ENCODE peak calls at places on chromosomes 7 and 10, in five cellular contexts. N, Q, U, J and G are unnamed samples. For H3K4me1, the result is how much of the 10 kb centered on the place peaks cover.

GRCh38 chr7:113338297-113338696 is 219.9 kb upstream of the SMIM30 start:
- DNase-seq in N (no peak), Q (no peak), U (no peak), J (no peak), G (no peak)

GRCh38 chr7:45328397-45329080 is 170.9 kb downstream of the RAMP3 start:
- DNase-seq in N (no peak), Q (no peak), U (no peak), J (no peak), G (peak)

GRCh38 chr7:31890751-31891150 is 179.5 kb downstream of the PDE1C start:
- DNase-seq in N (no peak), Q (no peak), U (no peak), J (no peak), G (no peak)

GRCh38 chr7:33516634-33517033 is 387.3 kb downstream of the BBS9 start:
- DNase-seq in N (no peak), Q (no peak), U (no peak), J (no peak), G (no peak)

GRCh38 chr10:113880236-113880635 is 25.8 kb downstream of the NHLRC2 start:
- DNase-seq in N (no peak), Q (no peak), U (no peak), J (no peak), G (no peak)

GRCh38 chr7:126715076-126715475 is 537.7 kb downstream of the GRM8 start:
- DNase-seq in N (no peak), Q (no peak), U (no peak), J (no peak), G (no peak)

GRCh38 chr7:2417981-2418481 is 14.6 kb downstream of the CHST12 start:
- DNase-seq in N (no peak), Q (no peak), U (no peak), J (no peak), G (no peak)

GRCh38 chr10:90862908-90863514 is 5.2 kb upstream of the HTR7 start:
- DNase-seq in N (peak), Q (peak), U (no peak), J (no peak), G (no peak)

GRCh38 chr10:73992899-73993788 is 4.8 kb upstream of the VCL start:
- DNase-seq in N (peak), Q (no peak), U (no peak), J (no peak), G (no peak)

GRCh38 chr10:130717088-130717487 is 580.9 kb downstream of the GLRX3 start:
- DNase-seq in N (no peak), Q (no peak), U (no peak), J (no peak), G (no peak)

GRCh38 chr10:10758306-10758705 is 259.4 kb upstream of the CELF2 start:
- DNase-seq in N (no peak), Q (peak), U (no peak), J (no peak), G (no peak)

GRCh38 chr7:158468225-158468624 is 119.4 kb downstream of the PTPRN2 start:
- DNase-seq in N (no peak), Q (no peak), U (no peak), J (no peak), G (no peak)

GRCh38 chr7:50782376-50783208 is at the start of gene GRB10:
- DNase-seq in N (peak), Q (no peak), U (no peak), J (peak), G (peak)

GRCh38 chr7:91408388-91409154 is 144.3 kb downstream of the FZD1 start:
- DNase-seq in N (no peak), Q (no peak), U (no peak), J (no peak), G (no peak)

GRCh38 chr10:56116684-56117083 is 244.4 kb downstream of the ZWINT start:
- DNase-seq in N (no peak), Q (peak), U (no peak), J (no peak), G (no peak)

GRCh38 chr10:119375574-119376265 is 166.8 kb downstream of the RGS10 start:
- DNase-seq in N (peak), Q (peak), U (no peak), J (peak), G (peak)

GRCh38 chr7:131190146-131190545 is 137.5 kb upstream of the MKLN1 start:
- DNase-seq in N (no peak), Q (no peak), U (no peak), J (no peak), G (peak)

GRCh38 chr7:24704311-24704710 is 53.0 kb downstream of the GSDME start:
- DNase-seq in N (no peak), Q (no peak), U (no peak), J (no peak), G (no peak)

GRCh38 chr10:43251664-43252165 is 15.2 kb downstream of the RASGEF1A start:
- DNase-seq in N (no peak), Q (no peak), U (no peak), J (no peak), G (no peak)

GRCh38 chr7:43905954-43906326 is 456 bp downstream of the URGCP start:
- DNase-seq in N (peak), Q (peak), U (peak), J (peak), G (peak)

GRCh38 chr10:73577788-73578187 is 13.4 kb downstream of the USP54 start:
- DNase-seq in N (peak), Q (no peak), U (peak), J (peak), G (peak)

GRCh38 chr10:98483658-98484057 is 36.9 kb upstream of the HPS1 start:
- DNase-seq in N (no peak), Q (no peak), U (no peak), J (no peak), G (no peak)

GRCh38 chr10:130751851-130752250 is 559.7 kb downstream of the TCERG1L start:
- DNase-seq in N (no peak), Q (no peak), U (no peak), J (no peak), G (no peak)

GRCh38 chr10:67722113-67722512 is 26.1 kb upstream of the CTNNA3 start:
- DNase-seq in N (no peak), Q (no peak), U (no peak), J (no peak), G (no peak)

GRCh38 chr10:60591119-60591518 is 187.2 kb upstream of the CDK1 start:
- DNase-seq in N (no peak), Q (no peak), U (no peak), J (no peak), G (no peak)

GRCh38 chr10:85420501-85421191 is 945.9 kb downstream of the GRID1 start:
- DNase-seq in N (no peak), Q (peak), U (no peak), J (no peak), G (no peak)

GRCh38 chr7:24963218-24963617 is 16.8 kb downstream of the OSBPL3 start:
- DNase-seq in N (peak), Q (peak), U (peak), J (peak), G (peak)

GRCh38 chr7:70647801-70648491 is 484.0 kb upstream of the GALNT17 start:
- DNase-seq in N (no peak), Q (no peak), U (peak), J (no peak), G (peak)

GRCh38 chr7:28405662-28406061 is 6.7 kb upstream of the CREB5 start:
- DNase-seq in N (peak), Q (no peak), U (peak), J (no peak), G (peak)

GRCh38 chr7:26724795-26725194 is 139.6 kb downstream of the SKAP2 start:
- DNase-seq in N (no peak), Q (no peak), U (no peak), J (no peak), G (no peak)

GRCh38 chr10:132516771-132517725 is 20.5 kb upstream of the INPP5A start:
- DNase-seq in N (peak), Q (peak), U (peak), J (peak), G (peak)

GRCh38 chr7:107920048-107920772 is 29.2 kb downstream of the DLD start:
- DNase-seq in N (peak), Q (peak), U (no peak), J (no peak), G (no peak)

GRCh38 chr7:157004050-157004838 is 6.2 kb downstream of the MNX1 start:
- DNase-seq in N (peak), Q (no peak), U (no peak), J (no peak), G (no peak)

GRCh38 chr7:3154881-3155494 is 111.3 kb upstream of the CARD11 start:
- DNase-seq in N (peak), Q (peak), U (peak), J (no peak), G (peak)

GRCh38 chr10:70576803-70577517 is 25.6 kb downstream of the PRF1 start:
- DNase-seq in N (no peak), Q (no peak), U (no peak), J (no peak), G (no peak)

GRCh38 chr7:33933611-33934281 is 28.4 kb downstream of the BMPER start:
- DNase-seq in N (peak), Q (peak), U (no peak), J (no peak), G (no peak)

GRCh38 chr7:44769381-44770209 is 20.9 kb downstream of the ZMIZ2 start:
- DNase-seq in N (peak), Q (peak), U (peak), J (no peak), G (no peak)

DNA sequence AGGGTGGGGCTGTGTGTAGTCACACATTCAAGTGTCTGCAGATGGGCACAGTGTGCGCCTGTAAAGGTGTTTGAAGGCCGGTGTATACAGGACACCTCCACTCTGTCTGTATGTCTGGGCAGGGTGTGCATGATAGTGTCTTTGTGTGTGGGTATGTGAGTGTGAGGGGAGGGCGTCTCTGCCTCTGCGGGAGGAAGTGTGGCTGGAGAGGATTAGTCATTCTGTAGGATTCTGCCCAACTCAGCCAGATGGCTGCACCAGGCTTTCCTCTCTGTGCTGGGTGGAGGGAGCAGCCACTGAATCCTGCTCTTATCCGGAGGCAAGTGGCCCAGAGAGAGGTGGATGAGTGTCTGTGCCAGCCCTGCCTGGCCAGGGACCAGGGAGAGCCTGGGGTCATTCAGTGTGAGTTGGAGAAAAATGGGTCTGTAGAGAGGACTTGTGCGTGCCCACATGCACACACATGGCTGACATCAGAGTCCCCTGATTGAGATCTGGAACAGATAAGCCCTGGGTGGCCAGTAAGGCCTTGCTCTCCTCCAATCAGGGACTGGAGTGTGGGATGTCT is 1.7 kb downstream of the SFXN3 start:
- DNase-seq in N (peak), Q (peak), U (no peak), J (no peak), G (peak)
- H3K4me3 ChIP-seq in N (peak), Q (peak), U (peak), J (peak), G (peak)

GRCh38 chr7:66202380-66202779 is 2.8 kb upstream of the TPST1 start:
- DNase-seq in N (no peak), Q (no peak), U (no peak), J (no peak), G (no peak)

GRCh38 chr7:66205736-66206080 is 574 bp downstream of the TPST1 start:
- DNase-seq in N (no peak), Q (peak), U (peak), J (no peak), G (peak)

GRCh38 chr7:66206116-66206908 is 1.2 kb downstream of the TPST1 start:
- DNase-seq in N (peak), Q (no peak), U (no peak), J (no peak), G (no peak)

GRCh38 chr7:66204822-66205735 is at the start of gene TPST1:
- DNase-seq in N (peak), Q (peak), U (peak), J (peak), G (peak)

GRCh38 chr7:66206909-66207240 is 1.7 kb downstream of the TPST1 start:
- DNase-seq in N (no peak), Q (no peak), U (no peak), J (no peak), G (no peak)
- H3K4me1 ChIP-seq in N (under half), Q (under half), U (under half), J (under half), G (under half)

GRCh38 chr7:144384071-144384470 is 19.4 kb downstream of the NOBOX start:
- DNase-seq in N (peak), Q (no peak), U (peak), J (no peak), G (peak)
- H3K27ac ChIP-seq in N (no peak), Q (no peak), U (peak), J (no peak), G (no peak)

GRCh38 chr10:31678573-31679122 is 250.0 kb downstream of the ARHGAP12 start:
- DNase-seq in N (no peak), Q (no peak), U (no peak), J (no peak), G (no peak)

GRCh38 chr10:31675726-31676125 is 252.9 kb downstream of the ARHGAP12 start:
- DNase-seq in N (no peak), Q (no peak), U (no peak), J (no peak), G (no peak)

GRCh38 chr10:31678139-31678536 is 250.5 kb downstream of the ARHGAP12 start:
- DNase-seq in N (no peak), Q (no peak), U (no peak), J (no peak), G (peak)

GRCh38 chr10:31679931-31680330 is 248.7 kb downstream of the ARHGAP12 start:
- DNase-seq in N (no peak), Q (no peak), U (no peak), J (no peak), G (no peak)

DNA sequence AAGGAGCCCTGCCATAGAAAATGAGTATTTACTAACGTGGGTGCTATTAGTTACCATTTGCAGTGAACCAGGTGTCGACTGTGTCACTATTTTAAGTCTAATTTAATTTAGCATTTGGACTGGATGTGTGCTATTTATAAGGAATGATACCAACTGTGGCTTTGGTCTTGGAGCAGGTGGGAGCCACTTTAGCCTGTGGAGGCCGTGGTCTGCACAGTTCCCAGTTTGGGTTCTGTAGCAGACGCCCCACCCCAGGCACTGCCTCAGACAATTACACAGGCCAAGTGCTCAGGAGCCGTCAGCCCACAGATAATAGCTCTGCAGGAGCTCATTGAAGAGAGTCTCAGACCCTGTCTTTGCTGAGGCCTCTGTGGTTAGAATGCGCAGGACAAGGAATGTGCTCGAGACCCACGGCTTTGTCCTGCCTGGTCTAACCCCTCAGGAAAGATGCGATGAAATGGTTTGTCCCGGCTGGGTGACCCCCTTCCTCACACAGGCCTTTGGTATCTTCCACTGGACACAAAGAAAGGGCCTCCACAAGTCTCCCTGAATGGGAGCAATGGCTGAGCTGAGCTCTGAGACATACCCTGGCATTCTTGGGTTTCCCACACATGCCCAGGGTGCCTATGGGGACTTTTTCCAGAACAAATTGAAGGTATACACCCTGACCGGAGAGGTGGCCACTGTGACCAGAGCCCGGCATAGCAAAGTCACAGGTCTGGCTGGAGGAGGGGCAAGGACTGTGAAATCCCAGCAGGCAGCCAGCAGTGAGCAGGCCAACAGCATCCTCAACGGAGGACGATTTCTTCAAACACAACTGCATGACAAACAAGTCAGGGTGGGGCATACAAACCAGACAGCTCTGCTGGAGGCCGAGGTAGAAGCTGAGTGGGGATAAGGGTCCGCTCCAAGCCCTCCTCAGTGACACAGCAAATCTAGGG is 251.2 kb downstream of the ARHGAP12 start:
- DNase-seq in N (no peak), Q (peak), U (no peak), J (no peak), G (no peak)
- H3K4me3 ChIP-seq in N (no peak), Q (no peak), U (no peak), J (no peak), G (no peak)

GRCh38 chr10:48551796-48552591 is 52.9 kb downstream of the ARHGAP22 start:
- DNase-seq in N (peak), Q (peak), U (no peak), J (no peak), G (peak)
- H3K4me1 ChIP-seq in N (under half), Q (under half), U (under half), J (under half), G (under half)

GRCh38 chr10:96600337-96600736 is 13.5 kb upstream of the TM9SF3 start:
- DNase-seq in N (no peak), Q (no peak), U (peak), J (no peak), G (no peak)
- H3K27ac ChIP-seq in N (no peak), Q (no peak), U (no peak), J (no peak), G (no peak)

GRCh38 chr10:103855424-103855823 is at the start of gene SH3PXD2A:
- DNase-seq in N (peak), Q (peak), U (peak), J (no peak), G (no peak)

GRCh38 chr10:103854687-103855423 is 521 bp downstream of the SH3PXD2A start:
- DNase-seq in N (peak), Q (peak), U (peak), J (no peak), G (no peak)

GRCh38 chr10:103858360-103858759 is 3.0 kb upstream of the SH3PXD2A start:
- DNase-seq in N (no peak), Q (no peak), U (no peak), J (no peak), G (no peak)

GRCh38 chr10:103855852-103856496 is 598 bp upstream of the SH3PXD2A start:
- DNase-seq in N (no peak), Q (no peak), U (no peak), J (no peak), G (no peak)

GRCh38 chr10:103856497-103857175 is 1.3 kb upstream of the SH3PXD2A start:
- DNase-seq in N (no peak), Q (peak), U (no peak), J (no peak), G (no peak)
- H3K4me3 ChIP-seq in N (peak), Q (peak), U (no peak), J (no peak), G (no peak)

DNA sequence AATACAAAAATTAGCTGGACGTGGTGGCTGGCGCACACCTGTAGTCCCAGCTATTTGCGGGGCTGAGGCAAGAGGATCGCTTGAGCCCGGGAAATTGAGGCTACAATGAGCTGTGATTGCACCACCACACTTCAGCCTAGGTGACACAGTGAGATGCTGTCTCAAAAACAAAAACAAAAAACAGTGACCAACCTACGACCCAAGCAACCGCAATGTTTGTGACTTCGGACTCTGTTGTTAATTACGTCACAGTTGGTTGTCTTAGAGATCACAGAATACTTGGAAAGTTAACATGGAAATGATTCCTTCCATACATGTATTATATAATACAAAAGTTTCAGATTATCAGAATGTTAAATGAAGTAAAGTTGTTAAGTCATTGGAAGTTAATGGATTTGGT is 106.2 kb downstream of the REEP3 start:
- DNase-seq in N (no peak), Q (no peak), U (no peak), J (no peak), G (no peak)
- H3K4me1 ChIP-seq in N (under half), Q (under half), U (under half), J (under half), G (under half)

DNA sequence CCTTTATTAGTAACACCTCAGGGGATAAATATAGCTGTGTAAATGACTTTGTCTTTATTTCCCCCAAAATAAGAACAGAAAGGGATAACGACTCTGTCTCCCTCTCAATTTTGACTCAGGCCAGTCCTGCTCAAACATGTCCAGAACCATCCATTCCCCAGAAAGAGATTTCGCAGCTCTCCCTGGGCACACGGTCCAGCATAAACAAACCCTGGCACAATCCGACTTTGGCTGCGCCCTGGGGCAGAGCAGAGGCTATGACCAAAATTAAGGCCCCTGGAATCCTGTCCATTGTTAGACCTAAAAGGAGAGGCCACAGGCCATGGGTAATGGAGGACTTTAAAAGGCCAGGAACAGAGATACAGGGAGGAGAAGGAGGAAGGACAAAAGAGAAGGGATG is 99.1 kb downstream of the PRPF18 start:
- DNase-seq in N (no peak), Q (no peak), U (no peak), J (no peak), G (no peak)
- H3K27ac ChIP-seq in N (peak), Q (no peak), U (peak), J (peak), G (peak)

GRCh38 chr10:1626410-1626809 is 110.9 kb downstream of the ADARB2 start:
- DNase-seq in N (no peak), Q (no peak), U (no peak), J (no peak), G (no peak)
- H3K4me3 ChIP-seq in N (no peak), Q (no peak), U (no peak), J (no peak), G (no peak)